ENCODE peak calls at places on chromosomes 13 and 19, in four cellular contexts. W, L, Q and J are unnamed samples.

GRCh38 chr13:114152831-114153371 is 20.5 kb upstream of the RASA3 start:
- ATAC-seq in W (no peak), L (peak; percentile 32), Q (no peak), J (no peak)

GRCh38 chr13:20776751-20777150 is 3.0 kb upstream of the EEF1AKMT1 start:
- ATAC-seq in W (no peak), L (no peak), Q (no peak), J (no peak)

GRCh38 chr13:76014618-76015315 is 378.6 kb downstream of the LMO7 start:
- ATAC-seq in W (no peak), L (no peak), Q (no peak), J (peak; percentile 32)

GRCh38 chr13:41533676-41534075 is 76.3 kb downstream of the RGCC start:
- ATAC-seq in W (no peak), L (no peak), Q (no peak), J (peak; percentile 91)

GRCh38 chr13:35107535-35107934 is 165.5 kb downstream of the NBEA start:
- ATAC-seq in W (no peak), L (no peak), Q (no peak), J (no peak)

GRCh38 chr13:109760951-109761350 is 25.4 kb downstream of the IRS2 start:
- ATAC-seq in W (no peak), L (no peak), Q (no peak), J (no peak)

GRCh38 chr19:52527954-52528326 is 472 bp downstream of the ZNF808 start:
- ATAC-seq in W (no peak), L (peak; percentile 53), Q (peak; percentile 50), J (peak; percentile 2)

GRCh38 chr13:52004508-52005183 is 6.6 kb downstream of the ATP7B start:
- ATAC-seq in W (peak; percentile 63), L (peak; percentile 37), Q (no peak), J (no peak)

GRCh38 chr19:9835507-9835949 is 410 bp downstream of the PIN1 start:
- ATAC-seq in W (peak; percentile 36), L (peak; percentile 32), Q (peak; percentile 27), J (peak; percentile 4)

GRCh38 chr19:18013621-18014111 is 5.7 kb downstream of the ARRDC2 start:
- ATAC-seq in W (no peak), L (peak; percentile 88), Q (peak; percentile 77), J (no peak)

GRCh38 chr19:54319049-54319448 is 6.1 kb upstream of the LILRA5 start:
- ATAC-seq in W (no peak), L (no peak), Q (no peak), J (no peak)

GRCh38 chr13:42214445-42214844 is 57.5 kb upstream of the AKAP11 start:
- ATAC-seq in W (no peak), L (no peak), Q (no peak), J (no peak)

GRCh38 chr13:47256618-47257017 is 359.8 kb upstream of the HTR2A start:
- ATAC-seq in W (no peak), L (no peak), Q (no peak), J (no peak)

GRCh38 chr13:23724196-23724970 is 154.2 kb downstream of the TNFRSF19 start:
- ATAC-seq in W (no peak), L (no peak), Q (no peak), J (no peak)

GRCh38 chr13:93872948-93873347 is 606.5 kb downstream of the DCT start:
- ATAC-seq in W (no peak), L (no peak), Q (no peak), J (no peak)

GRCh38 chr19:54572696-54573311 is 786 bp upstream of the LILRA2 start:
- ATAC-seq in W (no peak), L (no peak), Q (peak; percentile 92), J (peak; percentile 54)

GRCh38 chr19:41307954-41308449 is 2.0 kb upstream of the CCDC97 start:
- ATAC-seq in W (peak; percentile 17), L (no peak), Q (peak; percentile 10), J (no peak)

GRCh38 chr13:113020323-113021080 is 51.5 kb downstream of the MCF2L start:
- ATAC-seq in W (no peak), L (no peak), Q (no peak), J (no peak)

GRCh38 chr13:44224433-44225149 is 149.0 kb upstream of the SERP2 start:
- ATAC-seq in W (no peak), L (no peak), Q (no peak), J (peak; percentile 90)

GRCh38 chr19:51460164-51460992 is 2.1 kb upstream of the SIGLEC8 start:
- ATAC-seq in W (peak; percentile 72), L (peak; percentile 34), Q (peak; percentile 93), J (no peak)

GRCh38 chr19:49390131-49390977 is 2.3 kb downstream of the KASH5 start:
- ATAC-seq in W (peak; percentile 6), L (peak; percentile 18), Q (no peak), J (no peak)

GRCh38 chr13:104592127-104592526 is 1525.9 kb upstream of the SLC10A2 start:
- ATAC-seq in W (no peak), L (no peak), Q (no peak), J (no peak)

GRCh38 chr19:49071860-49072547 is 495 bp downstream of the KCNA7 start:
- ATAC-seq in W (no peak), L (no peak), Q (peak; percentile 76), J (no peak)

GRCh38 chr13:109243311-109243951 is 543.0 kb downstream of the IRS2 start:
- ATAC-seq in W (peak; percentile 96), L (no peak), Q (no peak), J (peak; percentile 85)

GRCh38 chr13:20993661-20994440 is 67.5 kb downstream of the LATS2 start:
- ATAC-seq in W (no peak), L (no peak), Q (peak; percentile 81), J (no peak)

GRCh38 chr13:114054269-114054668 is 78.2 kb downstream of the RASA3 start:
- ATAC-seq in W (peak; percentile 83), L (no peak), Q (peak; percentile 100), J (no peak)

GRCh38 chr13:98994896-98995295 is 17.0 kb upstream of the DOCK9 start:
- ATAC-seq in W (no peak), L (no peak), Q (no peak), J (no peak)

GRCh38 chr13:107301724-107302374 is 733.9 kb upstream of the ARGLU1 start:
- ATAC-seq in W (no peak), L (no peak), Q (no peak), J (no peak)

DNA sequence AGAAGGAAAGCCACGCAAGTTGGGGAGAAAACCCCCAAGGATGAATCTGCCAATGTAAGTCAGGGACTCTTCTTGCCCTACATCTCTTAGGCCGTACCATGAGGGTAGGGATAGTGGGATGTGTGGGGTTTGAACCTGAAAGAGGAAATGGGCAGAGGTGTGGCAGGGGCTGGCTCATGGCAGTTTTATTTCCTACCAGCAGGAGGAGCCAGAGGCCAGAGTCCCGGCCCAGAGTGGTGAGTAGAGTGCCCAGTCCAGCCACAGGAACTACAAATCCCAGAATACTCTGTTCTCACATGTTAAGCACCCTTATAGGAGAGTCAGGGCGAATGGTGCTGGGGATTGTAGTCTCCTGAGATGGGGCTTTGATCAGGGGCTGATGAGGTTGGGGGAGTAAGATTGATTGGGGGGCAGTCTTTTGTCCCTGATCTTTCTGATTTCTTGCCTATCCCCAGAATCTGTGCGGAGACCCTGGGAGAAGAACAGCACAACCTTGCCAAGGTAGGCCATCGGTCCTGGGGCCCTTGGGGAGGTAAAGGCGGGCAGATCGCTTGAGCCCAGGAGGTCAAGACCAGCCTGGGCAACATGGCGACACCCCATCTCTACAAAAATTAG is 16.5 kb downstream of the VASP start:
- ATAC-seq in W (peak; percentile 93), L (peak; percentile 92), Q (peak; percentile 86), J (peak; percentile 95)
- TF ChIP-seq POLR2A in W (no peak), L (no peak), Q (no peak), J (no peak)

GRCh38 chr19:13085673-13086072 is 17.0 kb downstream of the LYL1 start:
- ATAC-seq in W (no peak), L (no peak), Q (no peak), J (no peak)

GRCh38 chr19:13083627-13084026 is 19.0 kb downstream of the LYL1 start:
- ATAC-seq in W (no peak), L (no peak), Q (no peak), J (no peak)

GRCh38 chr19:13083008-13083404 is 19.7 kb downstream of the LYL1 start:
- ATAC-seq in W (no peak), L (no peak), Q (no peak), J (no peak)

GRCh38 chr19:13079542-13079986 is 23.1 kb downstream of the LYL1 start:
- ATAC-seq in W (peak; percentile 30), L (no peak), Q (peak; percentile 93), J (peak; percentile 62)

DNA sequence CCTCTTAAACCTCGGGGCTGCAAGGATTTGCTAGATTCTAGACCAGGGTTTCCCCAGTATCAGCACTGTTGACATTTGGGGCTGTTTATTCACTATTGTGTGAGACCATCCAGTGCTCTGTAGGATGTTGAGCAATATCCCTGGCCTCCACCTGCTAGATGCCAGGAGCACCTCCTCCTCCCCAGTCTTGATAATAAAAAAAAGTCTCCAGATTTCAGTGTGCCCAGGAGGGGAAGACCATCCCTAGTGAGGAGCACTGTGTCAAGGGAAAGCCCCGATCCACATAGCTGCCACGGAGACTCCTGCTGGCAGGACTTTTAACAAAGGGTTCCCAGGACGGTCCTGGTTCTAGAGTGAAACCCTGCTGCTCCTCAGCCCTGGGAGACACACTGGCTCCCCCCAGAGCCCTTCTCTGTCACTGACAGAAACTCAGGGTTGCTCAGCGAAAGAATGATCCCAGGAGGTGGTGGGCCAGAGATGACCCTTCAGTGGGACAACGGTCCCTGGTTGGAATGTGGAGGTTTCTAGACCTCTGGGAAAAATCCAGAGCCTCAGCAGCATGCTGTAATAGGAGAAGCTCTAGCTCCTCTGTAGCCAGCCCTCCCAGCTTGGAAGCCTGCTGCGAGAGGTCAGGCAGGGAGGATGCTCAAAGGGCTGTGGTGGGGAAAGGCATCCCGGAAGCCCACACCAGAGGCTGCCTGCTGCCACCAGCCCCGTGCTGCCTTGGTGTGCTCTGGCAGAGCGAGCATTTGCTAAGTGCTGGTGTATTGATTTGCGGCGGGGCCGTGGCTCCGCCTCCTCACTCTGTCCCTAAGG is 20.3 kb downstream of the LYL1 start:
- ATAC-seq in W (peak; percentile 91), L (peak; percentile 75), Q (peak; percentile 68), J (peak; percentile 64)
- TF ChIP-seq EP300 in W (no peak), L (no peak), Q (no peak), J (no peak)

DNA sequence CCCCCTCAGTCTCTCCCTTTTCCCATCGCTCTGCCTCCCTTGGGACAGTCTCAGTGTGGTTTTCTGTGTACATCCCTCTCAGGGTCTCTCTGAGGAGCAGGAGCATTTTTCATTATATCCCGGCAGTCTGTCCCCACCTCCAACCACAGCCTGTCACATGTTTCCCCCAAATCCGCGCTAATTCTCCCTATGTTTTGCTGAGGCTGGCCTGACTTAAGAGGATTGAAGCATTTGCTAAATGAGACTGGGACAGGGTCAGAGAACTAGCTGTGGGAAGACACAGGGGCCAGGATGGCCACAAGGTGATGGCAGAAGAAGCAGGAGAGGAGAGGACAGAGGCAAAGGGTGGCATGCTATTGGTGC is 5.5 kb downstream of the TPRX1 start:
- ATAC-seq in W (no peak), L (no peak), Q (no peak), J (no peak)
- TF ChIP-seq CTCF in W (no peak), L (no peak), Q (no peak), J (no peak)

DNA sequence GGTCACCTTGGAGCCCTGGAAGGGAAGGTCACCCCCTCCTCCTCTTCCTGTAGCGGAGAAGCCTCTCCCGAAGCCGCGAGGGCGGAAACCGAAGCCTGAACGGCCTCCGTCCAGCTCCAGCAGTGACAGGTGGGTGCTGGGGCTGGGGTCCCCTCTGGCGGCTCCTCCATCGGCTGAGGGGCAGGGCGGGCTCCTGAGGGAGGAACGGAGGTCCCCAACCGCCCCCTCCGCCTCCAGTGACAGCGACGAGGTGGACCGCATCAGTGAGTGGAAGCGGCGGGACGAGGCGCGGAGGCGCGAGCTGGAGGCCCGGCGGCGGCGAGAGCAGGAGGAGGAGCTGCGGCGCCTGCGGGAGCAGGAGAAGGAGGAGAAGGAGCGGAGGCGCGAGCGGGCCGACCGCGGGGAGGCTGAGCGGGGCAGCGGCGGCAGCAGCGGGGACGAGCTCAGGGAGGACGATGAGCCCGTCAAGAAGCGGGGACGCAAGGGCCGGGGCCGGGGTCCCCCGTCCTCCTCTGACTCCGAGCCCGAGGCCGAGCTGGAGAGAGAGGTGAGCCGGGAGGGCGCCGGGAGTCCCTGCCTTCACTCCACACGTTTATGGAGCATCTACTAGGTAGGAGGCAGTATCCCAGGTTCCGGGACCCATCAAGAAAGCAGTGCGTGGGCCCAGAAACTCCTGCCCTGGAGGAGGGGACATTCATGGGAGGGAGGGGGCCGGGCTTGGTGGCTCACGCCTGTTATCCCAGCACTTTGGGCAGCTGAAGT is 22.0 kb downstream of the HDGFL2 start:
- ATAC-seq in W (no peak), L (no peak), Q (no peak), J (no peak)
- TF ChIP-seq POLR2A in W (no peak), L (no peak), Q (no peak), J (no peak)